ENCODE peak calls at places on chromosomes 5 and 9, in eight cellular contexts. R is ELR, Q is neural progenitor cell, Y is prostate gland, U is T-helper 9 cell, L is AG20443, A is NCI-H2029, K is pulmonary artery endothelial cell. H is an unnamed sample.

GRCh38 chr9:115614931-115615401 is 497.0 kb upstream of the TNC start:
- DNase-seq in L (no peak), U (no peak), Q (no peak), K (no peak), R (peak; percentile 64), Y (no peak), A (no peak), H (no peak)

GRCh38 chr5:137491121-137491520 is 8.0 kb downstream of the SPOCK1 start:
- DNase-seq in R (peak; percentile 76), A (no peak), K (no peak), Q (no peak), L (no peak), Y (no peak), U (no peak), H (no peak)

GRCh38 chr9:107100591-107100990 is 182.5 kb upstream of the RAD23B start:
- DNase-seq in K (no peak), U (no peak), A (no peak), L (no peak), Y (no peak), Q (no peak), R (no peak), H (no peak)

GRCh38 chr5:173408946-173409345 is 80.7 kb upstream of the STC2 start:
- DNase-seq in R (no peak), K (no peak), A (no peak), L (no peak), Y (no peak), Q (no peak), U (no peak), H (no peak)

GRCh38 chr5:74648835-74649286 is 8.3 kb upstream of the ENC1 start:
- DNase-seq in Y (peak; percentile 32), R (peak; percentile 74), U (no peak), L (peak; percentile 79), A (peak; percentile 55), Q (peak; percentile 81), K (no peak), H (peak; percentile 48)

GRCh38 chr5:131997727-131998117 is 13.7 kb downstream of the ACSL6 start:
- DNase-seq in U (no peak), R (no peak), Q (no peak), K (no peak), Y (no peak), A (no peak), L (no peak), H (no peak)

GRCh38 chr5:166562246-166562645 is 1729.2 kb upstream of the WWC1 start:
- DNase-seq in L (no peak), R (no peak), Y (no peak), U (no peak), K (no peak), Q (no peak), A (no peak), H (no peak)

GRCh38 chr9:110579763-110580255 is 268 bp upstream of the SVEP1 start:
- DNase-seq in Y (no peak), L (peak; percentile 85), A (no peak), U (no peak), Q (peak; percentile 69), K (no peak), R (peak; percentile 46), H (peak; percentile 88)

GRCh38 chr5:139294372-139295165 is 1.0 kb downstream of the MATR3 start:
- DNase-seq in A (peak; percentile 52), K (peak; percentile 55), U (peak; percentile 41), Q (peak; percentile 90), L (peak; percentile 71), R (peak; percentile 87), Y (peak; percentile 73), H (peak; percentile 86)

GRCh38 chr5:115419794-115420585 is 123.5 kb upstream of the CCDC112 start:
- DNase-seq in Y (no peak), R (peak; percentile 96), A (no peak), U (no peak), L (peak; percentile 85), Q (no peak), K (peak; percentile 92), H (peak; percentile 18)

GRCh38 chr9:6739218-6739617 is 18.6 kb upstream of the KDM4C start:
- DNase-seq in R (peak; percentile 52), Q (no peak), U (no peak), Y (no peak), A (no peak), L (no peak), K (no peak), H (no peak)

GRCh38 chr9:21801683-21802417 is 586 bp upstream of the MTAP start:
- DNase-seq in Y (peak; percentile 95), R (peak; percentile 86), L (peak; percentile 87), U (peak; percentile 14), Q (peak; percentile 79), K (peak; percentile 26), A (peak; percentile 50), H (peak; percentile 88)

GRCh38 chr9:78986446-78986845 is 585.3 kb upstream of the TLE4 start:
- DNase-seq in K (no peak), Y (no peak), A (no peak), U (no peak), Q (no peak), R (peak; percentile 50), L (no peak), H (no peak)

GRCh38 chr5:158640581-158640980 is 459.1 kb downstream of the EBF1 start:
- DNase-seq in R (peak; percentile 24), Y (no peak), A (no peak), L (peak; percentile 50), U (no peak), Q (no peak), K (no peak), H (no peak)

GRCh38 chr9:21443849-21444625 is 3.8 kb downstream of the IFNA1 start:
- DNase-seq in R (no peak), A (no peak), L (no peak), Y (no peak), K (no peak), U (no peak), Q (no peak), H (no peak)

GRCh38 chr5:81721049-81721448 is 29.8 kb downstream of the SSBP2 start:
- DNase-seq in A (no peak), U (no peak), Y (no peak), Q (no peak), K (no peak), L (no peak), R (no peak), H (no peak)

H was measured in ELF-1.